ENCODE peak calls at places on chromosome 22, in six cellular contexts. X is GM12892, L is SK-N-SH, Y is K562, S is GM12878, U is H1. P is an unnamed sample.

GRCh38 chr22:43542681-43543521 is 131.1 kb downstream of the MPPED1 start:
- DNase-seq in X (no peak), S (no peak), Y (no peak), L (no peak), U (no peak), P (no peak)

GRCh38 chr22:36156515-36157419 is 3.8 kb downstream of the APOL3 start:
- DNase-seq in X (peak; percentile 27), S (no peak), L (no peak), Y (peak; percentile 50), U (no peak), P (no peak)

GRCh38 chr22:44445731-44446130 is 52.3 kb downstream of the RTL6 start:
- DNase-seq in L (no peak), U (no peak), S (no peak), X (no peak), Y (no peak), P (no peak)

GRCh38 chr22:36737776-36738175 is 34.2 kb upstream of the CACNG2 start:
- DNase-seq in X (no peak), L (no peak), U (no peak), Y (no peak), S (no peak), P (no peak)

GRCh38 chr22:44665115-44665514 is 36.9 kb upstream of the PRR5 start:
- DNase-seq in X (no peak), S (no peak), Y (no peak), L (peak; percentile 8), U (no peak), P (no peak)

GRCh38 chr22:40567106-40567505 is 69.4 kb downstream of the MRTFA start:
- DNase-seq in Y (no peak), L (no peak), S (no peak), U (no peak), X (no peak), P (no peak)

GRCh38 chr22:30234786-30235470 is 11.6 kb downstream of the LIF start:
- DNase-seq in X (no peak), S (no peak), U (no peak), Y (no peak), L (no peak), P (no peak)

GRCh38 chr22:48880749-48881148 is 946.9 kb downstream of the BRD1 start:
- DNase-seq in L (no peak), Y (no peak), U (no peak), S (no peak), X (no peak), P (no peak)

GRCh38 chr22:41598081-41598480 is 8.4 kb upstream of the PMM1 start:
- DNase-seq in X (no peak), Y (no peak), U (no peak), S (no peak), L (no peak), P (no peak)

GRCh38 chr22:41301085-41302015 is at the start of gene ZC3H7B:
- DNase-seq in Y (peak; percentile 76), S (peak; percentile 28), X (peak; percentile 95), U (no peak), L (peak; percentile 90), P (peak; percentile 97)

GRCh38 chr22:32585737-32586136 is 111.1 kb downstream of the FBXO7 start:
- DNase-seq in U (no peak), X (no peak), Y (no peak), L (no peak), S (no peak), P (no peak)

GRCh38 chr22:49295851-49296560 is 531.7 kb downstream of the BRD1 start:
- DNase-seq in S (no peak), X (no peak), Y (no peak), L (no peak), U (no peak), P (no peak)

GRCh38 chr22:18022851-18023250 is 1.5 kb downstream of the MICAL3 start:
- DNase-seq in U (no peak), Y (no peak), L (no peak), S (no peak), X (no peak), P (no peak)

GRCh38 chr22:18021431-18021830 is 2.9 kb downstream of the MICAL3 start:
- DNase-seq in Y (no peak), S (no peak), L (no peak), X (no peak), U (no peak), P (no peak)

GRCh38 chr22:18024276-18024939 is at the start of gene MICAL3:
- DNase-seq in Y (peak; percentile 68), X (peak; percentile 81), S (no peak), L (peak; percentile 93), U (no peak), P (peak; percentile 82)

GRCh38 chr22:18024956-18025720 is 777 bp upstream of the MICAL3 start:
- DNase-seq in Y (no peak), U (no peak), S (no peak), X (no peak), L (peak; percentile 47), P (no peak)

DNA sequence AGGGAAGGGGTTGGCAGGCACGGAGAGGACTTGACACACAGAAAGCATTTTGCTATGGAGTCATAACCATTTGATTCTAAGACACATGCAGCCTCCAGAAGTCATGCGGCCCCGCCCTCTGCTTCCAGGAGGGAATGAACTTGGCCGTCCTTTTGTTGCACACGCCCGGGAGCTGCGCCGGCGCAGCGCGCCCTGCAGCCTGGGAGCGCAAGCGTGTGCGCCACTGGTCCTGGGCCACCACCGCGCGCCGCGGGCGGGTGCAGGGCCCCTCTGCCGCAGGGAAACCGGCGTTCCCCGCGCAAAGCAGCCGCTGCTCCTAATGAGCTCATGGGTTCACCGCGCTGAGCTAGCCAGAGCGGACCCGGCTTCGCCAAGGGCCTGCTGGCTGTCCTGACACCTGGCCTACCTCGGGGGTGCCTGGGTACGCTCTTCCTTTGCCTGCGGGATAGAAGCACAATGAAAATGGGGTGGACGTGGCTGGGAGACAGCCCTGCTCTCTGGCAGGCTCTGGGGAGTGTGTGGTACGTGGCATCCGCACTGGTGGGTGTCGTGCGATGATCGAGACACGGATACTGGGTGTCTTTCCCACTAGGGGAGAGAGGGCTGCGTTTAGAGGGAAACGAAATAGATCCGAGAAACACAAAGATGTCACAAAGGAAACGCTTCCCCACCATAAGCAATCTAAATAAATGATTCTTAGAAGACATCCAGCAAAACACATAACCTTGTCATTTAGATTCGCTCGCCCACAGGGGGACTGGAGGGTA is 669 bp downstream of the MICAL3 start:
- DNase-seq in L (peak; percentile 87), U (peak; percentile 53), X (peak; percentile 48), S (no peak), Y (peak; percentile 60), P (peak; percentile 62)
- TF ChIP-seq POLR2AphosphoS5 in L (no peak), U (no peak), X (no peak), S (no peak), Y (no peak), P (no peak)

DNA sequence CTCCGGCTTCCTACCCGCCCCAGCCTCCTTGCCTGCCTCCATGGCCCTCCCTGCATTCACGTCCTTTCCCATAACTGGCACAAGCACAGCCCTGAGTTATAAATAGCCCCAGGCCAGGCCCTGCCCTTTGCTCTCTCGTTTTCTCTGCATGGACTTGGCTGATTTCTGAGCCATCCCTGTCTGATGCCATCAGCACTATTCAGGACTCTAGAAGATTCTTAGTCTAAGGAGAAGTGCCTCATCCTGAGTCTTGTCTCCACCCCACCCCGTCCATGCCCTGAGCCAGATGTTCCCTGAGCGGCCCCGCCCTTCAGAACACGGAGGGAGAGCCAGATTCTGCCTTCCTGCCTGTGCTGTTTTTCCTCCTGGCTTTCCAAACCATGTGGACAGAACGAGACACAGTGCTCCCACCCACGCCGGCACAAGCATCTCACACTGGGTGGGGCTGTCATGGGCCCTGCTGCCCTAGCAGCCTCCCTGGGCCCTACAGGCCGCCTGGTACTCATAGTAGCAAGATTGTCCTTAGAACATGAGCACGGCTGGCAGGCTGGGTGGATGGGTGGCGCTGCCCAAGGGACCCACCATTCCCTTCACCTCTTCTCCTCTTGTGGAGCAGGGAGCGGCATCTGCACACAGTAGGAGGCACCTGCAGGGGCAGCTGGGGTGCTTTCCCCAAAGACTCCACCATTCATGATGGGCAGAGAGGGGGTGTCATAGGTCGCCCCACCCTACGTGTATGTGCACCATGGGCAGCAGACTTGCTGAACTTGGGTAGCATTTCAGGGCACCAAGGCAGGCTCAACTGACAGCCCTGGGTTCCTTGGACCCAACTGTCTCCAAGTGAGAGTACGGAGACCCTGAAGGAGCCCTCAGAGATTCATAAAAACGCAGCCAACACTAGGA is 76.9 kb downstream of the BCR start:
- DNase-seq in Y (peak; percentile 70), S (no peak), L (no peak), X (no peak), U (no peak), P (no peak)
- TF ChIP-seq TAF1 in Y (no peak), S (no peak), L (no peak), X (no peak), U (no peak), P (no peak)

GRCh38 chr22:19882446-19883381 is 28.0 kb upstream of the GNB1L start:
- DNase-seq in L (peak; percentile 29), S (no peak), Y (no peak), U (no peak), X (no peak), P (no peak)

GRCh38 chr22:19879651-19879995 is 24.9 kb upstream of the GNB1L start:
- DNase-seq in U (no peak), Y (no peak), L (peak; percentile 30), X (no peak), S (no peak), P (peak; percentile 14)

GRCh38 chr22:19879248-19879575 is 24.5 kb upstream of the GNB1L start:
- DNase-seq in S (no peak), Y (no peak), U (no peak), L (peak; percentile 40), X (no peak), P (peak; percentile 10)

GRCh38 chr22:19879996-19880785 is 25.5 kb upstream of the GNB1L start:
- DNase-seq in X (no peak), L (peak; percentile 36), Y (no peak), S (no peak), U (no peak), P (peak; percentile 19)

DNA sequence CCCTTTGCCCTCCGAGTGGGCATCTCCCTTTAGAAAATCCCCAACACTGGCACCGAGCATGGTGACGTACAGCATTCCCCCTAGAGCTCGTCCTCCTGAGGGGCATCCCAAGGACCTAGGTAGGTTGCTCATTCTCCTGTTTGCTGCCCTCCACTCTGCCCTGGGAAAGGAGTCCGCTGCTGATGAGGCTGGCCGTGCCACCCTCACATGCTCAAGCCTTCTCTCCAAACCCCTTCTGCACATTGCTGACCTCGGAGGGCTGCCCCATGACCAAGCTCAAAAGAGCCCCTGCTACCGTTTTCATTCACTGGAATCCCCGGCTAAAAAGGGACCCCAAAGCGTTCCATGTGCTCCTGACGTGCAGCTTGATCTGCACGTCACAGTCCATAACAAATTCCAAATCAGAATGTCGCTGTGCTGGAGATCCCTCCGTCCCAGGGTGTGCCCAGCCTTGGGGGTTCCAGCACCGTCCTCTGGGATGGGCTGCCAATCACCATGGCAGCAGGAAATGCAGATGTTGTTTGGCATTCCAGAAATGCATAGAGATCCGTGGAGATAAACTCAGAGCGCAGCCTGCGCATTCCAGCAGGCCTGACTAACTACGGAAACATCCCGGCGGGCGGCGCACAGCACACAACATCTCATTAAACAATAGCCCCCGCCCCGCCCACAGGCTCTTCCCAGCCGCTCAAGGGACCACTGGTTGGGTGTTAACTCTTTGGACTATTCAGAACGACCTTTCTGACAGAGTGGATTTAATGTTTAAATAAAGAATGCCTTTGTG is 26.3 kb upstream of the GNB1L start:
- DNase-seq in X (no peak), L (peak; percentile 51), U (peak; percentile 92), S (no peak), Y (peak; percentile 87), P (peak; percentile 15)
- TF ChIP-seq POLR2AphosphoS5 in X (no peak), L (peak; percentile 78), U (no peak), S (no peak), Y (no peak), P (no peak)

DNA sequence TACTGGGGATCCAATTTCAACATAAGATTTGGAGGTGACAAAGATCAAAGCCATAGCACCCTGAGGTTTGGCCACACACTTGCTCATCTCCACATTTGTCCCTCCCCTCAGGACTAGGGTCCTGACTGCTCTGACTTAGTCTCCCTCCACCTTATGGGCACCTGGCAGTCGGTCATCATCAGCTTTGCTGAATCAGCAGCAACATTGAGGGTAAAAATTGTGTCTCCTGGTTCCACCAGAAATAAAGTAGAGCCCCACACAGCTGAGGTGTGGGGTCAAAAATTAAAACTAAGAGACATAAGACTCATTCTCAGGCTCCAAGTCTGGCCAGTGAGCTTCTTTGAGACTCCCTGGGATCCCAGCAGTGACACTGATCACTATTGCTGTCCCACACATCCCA is 56.2 kb downstream of the GGTLC2 start:
- DNase-seq in L (no peak), U (no peak), S (no peak), X (no peak), Y (no peak), P (no peak)
- TF ChIP-seq TAF1 in L (no peak), U (no peak), S (no peak), X (no peak), Y (no peak), P (no peak)